ENCODE peak calls at places on chromosomes 6 and 20, in ten cellular contexts. O is kidney, X is iPS-NIHi11, D is brain microvascular endothelial cell, J is GM23248, P is ELR, F is left cardiac atrium, N is AML-193, R is COLO829, Y is HAP-1. A is an unnamed sample.

GRCh38 chr6:79872986-79873385 is 74.4 kb downstream of the ELOVL4 start:
- DNase-seq in F (no peak), N (peak; percentile 56), J (peak; percentile 88), P (peak; percentile 57), O (no peak), Y (no peak), R (no peak), D (peak; percentile 56), X (no peak), A (no peak)

GRCh38 chr6:44494011-44494501 is 106.5 kb downstream of the CDC5L start:
- DNase-seq in F (no peak), Y (no peak), O (no peak), D (peak; percentile 46), R (no peak), N (peak; percentile 5), P (peak; percentile 92), J (peak; percentile 91), X (no peak), A (no peak)

GRCh38 chr6:51818520-51819022 is 268.8 kb downstream of the PKHD1 start:
- DNase-seq in N (no peak), F (no peak), X (no peak), J (no peak), O (no peak), P (no peak), Y (no peak), D (no peak), R (no peak), A (no peak)

GRCh38 chr6:55748880-55749279 is 126.5 kb downstream of the BMP5 start:
- DNase-seq in F (no peak), R (no peak), N (no peak), Y (no peak), D (no peak), O (no peak), X (no peak), P (no peak), J (no peak), A (no peak)

GRCh38 chr20:49478754-49479689 is 3.4 kb downstream of the KCNB1 start:
- DNase-seq in Y (no peak), N (no peak), F (no peak), O (no peak), D (no peak), J (no peak), R (no peak), P (no peak), X (no peak), A (no peak)

GRCh38 chr6:54737247-54737646 is 109.3 kb upstream of the FAM83B start:
- DNase-seq in Y (peak; percentile 47), P (peak; percentile 26), O (no peak), F (no peak), D (no peak), X (peak; percentile 29), R (peak; percentile 11), J (peak; percentile 19), N (no peak), A (no peak)

GRCh38 chr20:57838670-57839142 is 128.9 kb upstream of the PMEPA1 start:
- DNase-seq in F (no peak), D (no peak), X (no peak), N (no peak), R (no peak), P (no peak), Y (no peak), O (no peak), J (no peak), A (no peak)

GRCh38 chr6:31353508-31353907 is 3.5 kb downstream of the HLA-B start:
- DNase-seq in J (no peak), O (no peak), P (no peak), N (no peak), X (no peak), R (no peak), Y (no peak), D (no peak), F (no peak), A (no peak)

GRCh38 chr20:46088409-46089075 is 1.2 kb downstream of the NCOA5 start:
- DNase-seq in P (peak; percentile 49), Y (peak; percentile 34), R (peak; percentile 53), J (peak; percentile 59), D (no peak), O (no peak), X (no peak), F (no peak), N (no peak), A (no peak)

GRCh38 chr20:5215592-5216304 is 88.9 kb downstream of the CDS2 start:
- DNase-seq in P (no peak), O (no peak), F (no peak), D (no peak), N (no peak), Y (no peak), X (no peak), R (no peak), J (peak; percentile 15), A (no peak)

GRCh38 chr6:89281779-89282246 is 33.3 kb downstream of the GABRR2 start:
- DNase-seq in N (peak; percentile 85), Y (peak; percentile 79), O (no peak), D (peak; percentile 29), P (peak; percentile 59), X (peak; percentile 93), F (no peak), J (peak; percentile 51), R (peak; percentile 65), A (no peak)

GRCh38 chr6:104019075-104019474 is 840.6 kb downstream of the HACE1 start:
- DNase-seq in O (no peak), R (no peak), X (no peak), D (no peak), J (no peak), N (no peak), F (no peak), P (no peak), Y (no peak), A (no peak)

GRCh38 chr6:153024401-153025017 is 22.0 kb upstream of the MTRF1L start:
- DNase-seq in P (peak; percentile 75), Y (peak; percentile 62), X (peak; percentile 69), F (no peak), N (peak; percentile 71), O (no peak), J (peak; percentile 65), D (peak; percentile 71), R (peak; percentile 53), A (no peak)

GRCh38 chr6:79868098-79868722 is 79.1 kb downstream of the ELOVL4 start:
- DNase-seq in O (no peak), X (peak; percentile 63), P (peak; percentile 75), J (peak; percentile 78), D (peak; percentile 65), N (peak; percentile 87), Y (peak; percentile 76), R (peak; percentile 78), F (no peak), A (peak; percentile 24)

GRCh38 chr20:7702141-7702540 is 238.1 kb downstream of the HAO1 start:
- DNase-seq in P (no peak), R (no peak), N (no peak), F (no peak), J (peak; percentile 32), X (no peak), D (no peak), Y (no peak), O (no peak), A (no peak)

GRCh38 chr6:127725821-127726220 is 148.8 kb downstream of the C6orf58 start:
- DNase-seq in D (no peak), J (no peak), R (no peak), Y (no peak), N (no peak), F (no peak), P (no peak), X (no peak), O (no peak), A (no peak)

GRCh38 chr6:26218824-26219223 is 131.6 kb downstream of the HFE start:
- DNase-seq in J (no peak), N (no peak), F (no peak), P (no peak), O (no peak), R (no peak), X (no peak), Y (no peak), D (no peak), A (no peak)

GRCh38 chr6:113596907-113597583 is 260.1 kb upstream of the MARCKS start:
- DNase-seq in O (peak; percentile 71), F (no peak), P (no peak), R (no peak), D (peak; percentile 74), Y (no peak), X (peak; percentile 21), N (no peak), J (peak; percentile 61), A (no peak)

GRCh38 chr20:57609842-57610167 is 10.4 kb downstream of the ZBP1 start:
- DNase-seq in O (peak; percentile 32), P (no peak), N (no peak), D (no peak), R (no peak), J (no peak), F (no peak), X (no peak), Y (no peak), A (no peak)

GRCh38 chr6:142087950-142088857 is 44.5 kb upstream of the GJE1 start:
- DNase-seq in R (no peak), P (no peak), Y (no peak), N (no peak), X (no peak), F (no peak), O (peak; percentile 56), D (no peak), J (no peak), A (no peak)

GRCh38 chr6:127968394-127968793 is 67.5 kb upstream of the THEMIS start:
- DNase-seq in O (no peak), X (no peak), J (peak; percentile 6), N (no peak), D (no peak), F (no peak), P (peak; percentile 12), Y (no peak), R (no peak), A (no peak)

A was measured in smooth muscle cell of the brain vasculature.